ENCODE peak calls at places on chromosomes 5 and 9, in seven cellular contexts. One of them, this sample, is unnamed.

GRCh38 chr5:146731909-146732659 is 146.5 kb downstream of the PPP2R2B start:
- DNase-seq in nephron progenitor cell: no peak
- DNase-seq in GM13976: no peak
- DNase-seq in cardiac fibroblast: peak
- DNase-seq in psoas muscle: no peak
- DNase-seq in hepatocyte: peak
- DNase-seq in ascending aorta: no peak
- DNase-seq in this sample: no peak

GRCh38 chr5:132681983-132682382 is 8.2 kb downstream of the IL4 start:
- DNase-seq in psoas muscle: no peak
- DNase-seq in nephron progenitor cell: no peak
- DNase-seq in GM13976: no peak
- DNase-seq in hepatocyte: no peak
- DNase-seq in ascending aorta: no peak
- DNase-seq in cardiac fibroblast: no peak
- DNase-seq in this sample: no peak

GRCh38 chr5:143208365-143208641 is 195.2 kb downstream of the NR3C1 start:
- DNase-seq in psoas muscle: no peak
- DNase-seq in hepatocyte: no peak
- DNase-seq in nephron progenitor cell: no peak
- DNase-seq in GM13976: no peak
- DNase-seq in ascending aorta: no peak
- DNase-seq in cardiac fibroblast: no peak
- DNase-seq in this sample: no peak

GRCh38 chr9:101388507-101388993 is 3.7 kb upstream of the BAAT start:
- DNase-seq in psoas muscle: no peak
- DNase-seq in ascending aorta: no peak
- DNase-seq in GM13976: no peak
- DNase-seq in cardiac fibroblast: peak
- DNase-seq in hepatocyte: no peak
- DNase-seq in nephron progenitor cell: no peak
- DNase-seq in this sample: no peak

GRCh38 chr5:151023651-151024050 is 3.3 kb downstream of the GPX3 start:
- DNase-seq in psoas muscle: peak
- DNase-seq in ascending aorta: no peak
- DNase-seq in hepatocyte: no peak
- DNase-seq in GM13976: no peak
- DNase-seq in cardiac fibroblast: peak
- DNase-seq in nephron progenitor cell: no peak
- DNase-seq in this sample: no peak

GRCh38 chr9:109167716-109168115 is 667 bp upstream of the FRRS1L start:
- DNase-seq in ascending aorta: no peak
- DNase-seq in psoas muscle: no peak
- DNase-seq in GM13976: no peak
- DNase-seq in cardiac fibroblast: no peak
- DNase-seq in nephron progenitor cell: no peak
- DNase-seq in hepatocyte: no peak
- DNase-seq in this sample: no peak

GRCh38 chr5:75007537-75007847 is 44.9 kb downstream of the GCNT4 start:
- DNase-seq in nephron progenitor cell: no peak
- DNase-seq in ascending aorta: no peak
- DNase-seq in GM13976: no peak
- DNase-seq in psoas muscle: no peak
- DNase-seq in cardiac fibroblast: peak
- DNase-seq in hepatocyte: no peak
- DNase-seq in this sample: no peak

GRCh38 chr5:169521366-169521983 is 62.1 kb upstream of the SPDL1 start:
- DNase-seq in nephron progenitor cell: no peak
- DNase-seq in hepatocyte: no peak
- DNase-seq in psoas muscle: no peak
- DNase-seq in GM13976: no peak
- DNase-seq in ascending aorta: no peak
- DNase-seq in cardiac fibroblast: peak
- DNase-seq in this sample: no peak

GRCh38 chr9:111527347-111527746 is 2.4 kb downstream of the ZNF483 start:
- DNase-seq in ascending aorta: no peak
- DNase-seq in hepatocyte: no peak
- DNase-seq in psoas muscle: no peak
- DNase-seq in GM13976: no peak
- DNase-seq in cardiac fibroblast: no peak
- DNase-seq in nephron progenitor cell: no peak
- DNase-seq in this sample: no peak

GRCh38 chr9:95070549-95071021 is 246.9 kb downstream of the FANCC start:
- DNase-seq in hepatocyte: no peak
- DNase-seq in ascending aorta: no peak
- DNase-seq in cardiac fibroblast: no peak
- DNase-seq in psoas muscle: no peak
- DNase-seq in nephron progenitor cell: no peak
- DNase-seq in GM13976: no peak
- DNase-seq in this sample: no peak

GRCh38 chr5:41524174-41524573 is 13.8 kb upstream of the PLCXD3 start:
- DNase-seq in cardiac fibroblast: no peak
- DNase-seq in GM13976: no peak
- DNase-seq in nephron progenitor cell: peak
- DNase-seq in hepatocyte: no peak
- DNase-seq in psoas muscle: no peak
- DNase-seq in ascending aorta: no peak
- DNase-seq in this sample: no peak
- TF ChIP-seq CTCF in cardiac fibroblast: peak
- TF ChIP-seq CTCF in GM13976: peak
- TF ChIP-seq CTCF in nephron progenitor cell: peak
- TF ChIP-seq CTCF in hepatocyte: peak
- TF ChIP-seq CTCF in psoas muscle: no peak
- TF ChIP-seq CTCF in ascending aorta: no peak
- TF ChIP-seq CTCF in this sample: peak

GRCh38 chr5:95283761-95284511 is 958 bp downstream of the MCTP1 start:
- DNase-seq in ascending aorta: no peak
- DNase-seq in nephron progenitor cell: peak
- DNase-seq in cardiac fibroblast: peak
- DNase-seq in GM13976: peak
- DNase-seq in psoas muscle: peak
- DNase-seq in hepatocyte: peak
- DNase-seq in this sample: peak
- TF ChIP-seq CTCF in ascending aorta: no peak
- TF ChIP-seq CTCF in nephron progenitor cell: peak
- TF ChIP-seq CTCF in cardiac fibroblast: peak
- TF ChIP-seq CTCF in GM13976: peak
- TF ChIP-seq CTCF in psoas muscle: no peak
- TF ChIP-seq CTCF in hepatocyte: peak
- TF ChIP-seq CTCF in this sample: peak

DNA sequence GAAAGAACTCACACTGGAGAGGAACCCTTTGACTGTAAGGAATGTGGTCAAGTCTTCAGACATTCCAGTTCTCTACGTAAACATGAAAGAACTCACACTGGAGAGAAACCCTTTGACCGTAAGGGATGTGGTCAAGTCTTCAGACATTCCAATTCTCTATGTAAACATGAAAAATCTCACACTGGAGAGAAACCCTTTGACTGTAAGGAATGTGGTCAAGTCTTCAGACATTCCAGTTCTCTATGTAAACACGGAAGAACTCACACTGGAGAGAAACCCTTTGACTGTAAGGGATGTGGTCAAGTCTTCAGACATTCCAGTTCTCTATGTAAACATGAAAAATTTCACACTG is 32.6 kb downstream of the MAPK9 start:
- DNase-seq in ascending aorta: no peak
- DNase-seq in hepatocyte: no peak
- DNase-seq in psoas muscle: no peak
- DNase-seq in nephron progenitor cell: no peak
- DNase-seq in GM13976: no peak
- DNase-seq in cardiac fibroblast: no peak
- DNase-seq in this sample: no peak
- TF ChIP-seq CTCF in ascending aorta: no peak
- TF ChIP-seq CTCF in hepatocyte: no peak
- TF ChIP-seq CTCF in psoas muscle: no peak
- TF ChIP-seq CTCF in nephron progenitor cell: no peak
- TF ChIP-seq CTCF in GM13976: no peak
- TF ChIP-seq CTCF in cardiac fibroblast: no peak
- TF ChIP-seq CTCF in this sample: no peak

DNA sequence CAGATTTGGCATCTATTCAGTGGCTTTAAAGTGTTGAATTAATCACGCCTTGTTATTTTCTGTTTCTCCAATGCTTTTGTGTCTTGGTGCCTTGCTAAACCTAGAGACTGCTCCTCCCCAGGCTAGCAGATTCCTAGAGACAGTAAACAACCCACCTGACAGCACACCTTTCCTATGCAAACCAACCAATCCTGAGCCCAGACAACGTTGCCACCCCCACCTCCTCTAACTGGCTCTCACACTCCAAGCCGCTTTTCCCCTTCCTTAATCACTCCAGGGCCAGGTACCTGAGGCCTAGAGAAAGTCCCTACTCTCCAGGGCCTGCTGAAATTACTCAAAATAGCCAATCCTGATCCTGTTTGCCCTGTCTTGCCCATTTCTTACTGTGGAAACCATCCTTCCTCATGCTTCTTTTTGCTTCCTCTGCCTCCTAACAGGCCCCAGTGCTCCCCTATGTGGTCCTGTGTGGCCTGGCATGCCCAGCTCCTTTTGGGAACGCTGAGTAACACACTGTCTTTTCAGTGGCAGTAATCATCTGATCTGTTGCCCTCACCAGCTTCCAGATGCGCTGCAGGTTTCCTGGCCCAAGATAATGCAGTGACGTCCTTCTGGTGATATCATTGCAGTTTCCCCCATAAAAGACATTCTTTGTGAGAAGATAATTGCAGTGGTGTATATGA is 53.4 kb downstream of the GAS1 start:
- DNase-seq in nephron progenitor cell: no peak
- DNase-seq in cardiac fibroblast: no peak
- DNase-seq in GM13976: no peak
- DNase-seq in psoas muscle: no peak
- DNase-seq in ascending aorta: no peak
- DNase-seq in hepatocyte: no peak
- DNase-seq in this sample: no peak
- TF ChIP-seq CTCF in nephron progenitor cell: no peak
- TF ChIP-seq CTCF in cardiac fibroblast: no peak
- TF ChIP-seq CTCF in GM13976: no peak
- TF ChIP-seq CTCF in psoas muscle: no peak
- TF ChIP-seq CTCF in ascending aorta: no peak
- TF ChIP-seq CTCF in hepatocyte: no peak
- TF ChIP-seq CTCF in this sample: no peak

DNA sequence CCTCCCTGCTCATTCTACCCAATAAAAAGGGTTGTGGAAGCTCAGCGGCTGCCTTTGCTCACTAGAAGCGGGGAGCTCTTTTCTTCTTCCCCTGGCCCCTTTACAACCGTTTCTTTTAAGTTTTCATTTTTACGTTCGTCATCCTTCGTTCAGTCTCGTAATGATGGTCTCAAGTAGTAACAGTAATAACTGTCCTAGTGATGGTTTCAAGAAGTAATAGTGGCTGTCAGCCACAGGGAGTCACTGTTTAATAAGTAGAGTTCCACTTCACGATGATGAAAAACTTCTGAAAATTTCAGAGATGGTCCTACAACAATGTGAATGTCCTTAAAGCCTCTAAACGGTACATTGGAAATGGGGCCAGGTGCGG is 6.2 kb downstream of the UGT3A2 start:
- DNase-seq in psoas muscle: no peak
- DNase-seq in hepatocyte: no peak
- DNase-seq in nephron progenitor cell: no peak
- DNase-seq in cardiac fibroblast: no peak
- DNase-seq in GM13976: no peak
- DNase-seq in ascending aorta: no peak
- DNase-seq in this sample: no peak
- TF ChIP-seq CTCF in psoas muscle: no peak
- TF ChIP-seq CTCF in hepatocyte: peak
- TF ChIP-seq CTCF in nephron progenitor cell: no peak
- TF ChIP-seq CTCF in cardiac fibroblast: no peak
- TF ChIP-seq CTCF in GM13976: no peak
- TF ChIP-seq CTCF in ascending aorta: no peak
- TF ChIP-seq CTCF in this sample: peak

DNA sequence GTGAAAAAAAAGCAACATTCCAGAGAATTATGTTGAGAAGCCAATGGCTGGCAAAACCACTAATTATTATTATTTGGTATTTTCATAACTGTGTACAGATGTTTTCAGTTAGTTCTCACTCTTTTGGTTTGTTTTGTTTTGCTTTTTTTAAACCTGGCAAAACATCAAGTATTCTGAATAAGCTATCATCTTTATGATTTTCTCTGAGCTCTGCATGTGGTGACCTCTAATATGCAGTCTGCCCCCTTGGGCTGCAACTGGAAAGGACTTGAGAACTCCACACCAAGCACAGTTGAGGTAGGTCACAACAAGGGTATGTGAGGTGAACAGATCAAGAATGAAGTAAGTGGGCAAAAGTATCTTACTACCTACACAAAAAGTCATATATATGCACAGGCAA is 202.3 kb downstream of the NFIB start:
- DNase-seq in ascending aorta: no peak
- DNase-seq in nephron progenitor cell: no peak
- DNase-seq in psoas muscle: no peak
- DNase-seq in GM13976: no peak
- DNase-seq in hepatocyte: no peak
- DNase-seq in cardiac fibroblast: peak
- DNase-seq in this sample: no peak
- TF ChIP-seq CTCF in ascending aorta: no peak
- TF ChIP-seq CTCF in nephron progenitor cell: no peak
- TF ChIP-seq CTCF in psoas muscle: no peak
- TF ChIP-seq CTCF in GM13976: no peak
- TF ChIP-seq CTCF in hepatocyte: no peak
- TF ChIP-seq CTCF in cardiac fibroblast: no peak
- TF ChIP-seq CTCF in this sample: no peak

This sample was measured in neural crest cell.